ENCODE peak calls at places on chromosomes 16 and 17, in five cellular contexts. V is effector CD4-positive, alpha-beta T cell; Y is fibroblast of the conjunctiva; S is EL; K is fibroblast of gingiva. Q is an unnamed sample.
A peak's percentile ranks its signal among the peaks of the same experiment; 100 is the strongest.

GRCh38 chr17:77875051-77875780 is 83.3 kb upstream of the TNRC6C start:
- DNase-seq in V (no peak), Y (no peak), S (peak; percentile 82), K (peak; percentile 67), Q (no peak)

GRCh38 chr17:1471490-1471889 is 15.5 kb upstream of the CRK start:
- DNase-seq in V (no peak), Y (no peak), S (no peak), K (no peak), Q (no peak)

GRCh38 chr17:31310260-31310659 is 3.6 kb downstream of the EVI2B start:
- DNase-seq in V (peak; percentile 70), Y (no peak), S (no peak), K (no peak), Q (no peak)

GRCh38 chr16:85172465-85173071 is 60.3 kb upstream of the CIBAR2 start:
- DNase-seq in V (no peak), Y (no peak), S (peak; percentile 69), K (peak; percentile 51), Q (no peak)

GRCh38 chr16:85448557-85449194 is 164.4 kb upstream of the GSE1 start:
- DNase-seq in V (peak; percentile 13), Y (no peak), S (no peak), K (no peak), Q (no peak)

GRCh38 chr17:80414803-80415625 is at the start of gene ENDOV:
- DNase-seq in V (peak; percentile 93), Y (peak; percentile 81), S (peak; percentile 93), K (peak; percentile 96), Q (peak; percentile 80)

GRCh38 chr17:44738214-44738906 is 20.4 kb upstream of the ADAM11 start:
- DNase-seq in V (no peak), Y (no peak), S (no peak), K (no peak), Q (no peak)

GRCh38 chr17:68296217-68297140 is 5.2 kb downstream of the ARSG start:
- DNase-seq in V (peak; percentile 54), Y (no peak), S (no peak), K (no peak), Q (no peak)

GRCh38 chr17:66527335-66527734 is 224.9 kb downstream of the PRKCA start:
- DNase-seq in V (no peak), Y (no peak), S (no peak), K (no peak), Q (no peak)

GRCh38 chr16:48384305-48384981 is 770 bp downstream of the SIAH1 start:
- DNase-seq in V (peak; percentile 5), Y (no peak), S (peak; percentile 53), K (peak; percentile 54), Q (no peak)

GRCh38 chr17:78937561-78937960 is 12.4 kb upstream of the TIMP2 start:
- DNase-seq in V (no peak), Y (no peak), S (no peak), K (no peak), Q (no peak)

GRCh38 chr16:67444259-67445125 is 13.6 kb downstream of the HSD11B2 start:
- DNase-seq in V (no peak), Y (no peak), S (no peak), K (no peak), Q (no peak)

GRCh38 chr16:66925322-66925840 is at the start of gene RRAD:
- DNase-seq in V (no peak), Y (no peak), S (peak; percentile 41), K (no peak), Q (no peak)

GRCh38 chr16:14304891-14305459 is 233.9 kb downstream of the MRTFB start:
- DNase-seq in V (no peak), Y (no peak), S (no peak), K (no peak), Q (no peak)

GRCh38 chr16:80023865-80024264 is 423.3 kb upstream of the MAF start:
- DNase-seq in V (no peak), Y (no peak), S (peak; percentile 39), K (no peak), Q (no peak)

GRCh38 chr17:42797067-42798007 is 1.2 kb downstream of the COA3 start:
- DNase-seq in V (no peak), Y (no peak), S (no peak), K (no peak), Q (no peak)

GRCh38 chr17:80475949-80476876 is at the start of gene NPTX1:
- DNase-seq in V (no peak), Y (no peak), S (peak; percentile 25), K (no peak), Q (no peak)

GRCh38 chr17:27608330-27609230 is 22.4 kb upstream of the LGALS9 start:
- DNase-seq in V (no peak), Y (no peak), S (peak; percentile 14), K (no peak), Q (no peak)

GRCh38 chr17:77235370-77236080 is 94.8 kb downstream of the SEC14L1 start:
- DNase-seq in V (no peak), Y (peak; percentile 13), S (peak; percentile 83), K (peak; percentile 84), Q (peak; percentile 80)

GRCh38 chr17:77247048-77247541 is 106.3 kb downstream of the SEC14L1 start:
- DNase-seq in V (peak; percentile 88), Y (peak; percentile 47), S (peak; percentile 75), K (peak; percentile 57), Q (peak; percentile 41)

GRCh38 chr17:77935121-77935571 is 23.4 kb upstream of the TNRC6C start:
- DNase-seq in V (no peak), Y (no peak), S (no peak), K (no peak), Q (no peak)

GRCh38 chr16:8686031-8686621 is 11.7 kb downstream of the ABAT start:
- DNase-seq in V (no peak), Y (no peak), S (no peak), K (no peak), Q (no peak)

GRCh38 chr17:33978889-33979288 is 276.2 kb upstream of the CCL2 start:
- DNase-seq in V (no peak), Y (no peak), S (no peak), K (no peak), Q (no peak)

GRCh38 chr17:14737984-14738651 is 437.2 kb downstream of the HS3ST3B1 start:
- DNase-seq in V (no peak), Y (peak; percentile 92), S (peak; percentile 99), K (peak; percentile 100), Q (peak; percentile 84)

GRCh38 chr17:40190197-40191021 is 13.1 kb downstream of the RAPGEFL1 start:
- DNase-seq in V (no peak), Y (no peak), S (peak; percentile 29), K (no peak), Q (no peak)

GRCh38 chr16:3951861-3952332 is 71.4 kb upstream of the CREBBP start:
- DNase-seq in V (no peak), Y (peak; percentile 69), S (no peak), K (peak; percentile 85), Q (no peak)

GRCh38 chr17:74115586-74115985 is 87.9 kb upstream of the RPL38 start:
- DNase-seq in V (no peak), Y (no peak), S (no peak), K (no peak), Q (no peak)

GRCh38 chr17:76932402-76933333 is 64.5 kb downstream of the MGAT5B start:
- DNase-seq in V (no peak), Y (no peak), S (no peak), K (no peak), Q (no peak)

GRCh38 chr17:80424878-80425765 is 10.2 kb downstream of the ENDOV start:
- DNase-seq in V (no peak), Y (no peak), S (no peak), K (no peak), Q (no peak)

GRCh38 chr17:36879599-36880255 is 57.5 kb upstream of the LHX1 start:
- DNase-seq in V (no peak), Y (no peak), S (no peak), K (no peak), Q (no peak)

GRCh38 chr17:44384823-44385286 is 4.6 kb downstream of the ITGA2B start:
- DNase-seq in V (no peak), Y (no peak), S (no peak), K (no peak), Q (no peak)

GRCh38 chr17:8359769-8360168 is 16.7 kb downstream of the KRABD2 start:
- DNase-seq in V (no peak), Y (peak; percentile 65), S (peak; percentile 83), K (peak; percentile 72), Q (peak; percentile 81)

GRCh38 chr16:81318711-81319110 is 3.9 kb downstream of the GAN start:
- DNase-seq in V (no peak), Y (no peak), S (peak; percentile 50), K (no peak), Q (no peak)

GRCh38 chr17:41537990-41538389 is 9.9 kb upstream of the KRT19 start:
- DNase-seq in V (no peak), Y (no peak), S (peak; percentile 41), K (peak; percentile 31), Q (no peak)

GRCh38 chr17:82588266-82589175 is 59.7 kb downstream of the WDR45B start:
- DNase-seq in V (no peak), Y (no peak), S (no peak), K (no peak), Q (no peak)

GRCh38 chr17:63277629-63278028 is 168.5 kb downstream of the CYB561 start:
- DNase-seq in V (no peak), Y (no peak), S (no peak), K (no peak), Q (no peak)

GRCh38 chr17:57966246-57966645 is 11.0 kb upstream of the CUEDC1 start:
- DNase-seq in V (no peak), Y (no peak), S (no peak), K (no peak), Q (no peak)

GRCh38 chr17:76551685-76552084 is 11.8 kb downstream of the PRCD start:
- DNase-seq in V (no peak), Y (no peak), S (no peak), K (no peak), Q (no peak)

GRCh38 chr17:50864747-50865059 is 1.5 kb downstream of the TOB1 start:
- DNase-seq in V (no peak), Y (no peak), S (no peak), K (no peak), Q (no peak)